ENCODE peak calls at places on chromosomes 7 and 10, in four cellular contexts. H is stimulated activated CD4-positive, alpha-beta T cell treated with anti-CD3 and anti-CD28 coated beads, TNF-alpha, amount 100 ng/mL, for 48 hours; L is naive thymus-derived CD8-positive, alpha-beta T cell; C is kidney. Q is an unnamed sample.

GRCh38 chr10:27899058-27899457 is 99.8 kb downstream of the ODAD2 start:
- DNase-seq in H (no peak), L (no peak), C (no peak), Q (no peak)

GRCh38 chr7:157150825-157151412 is 12.2 kb downstream of the UBE3C start:
- DNase-seq in H (no peak), L (no peak), C (no peak), Q (no peak)

GRCh38 chr7:19290066-19290465 is 144.8 kb upstream of the FERD3L start:
- DNase-seq in H (no peak), L (no peak), C (no peak), Q (no peak)

GRCh38 chr7:2045559-2046405 is 187.0 kb downstream of the MAD1L1 start:
- DNase-seq in H (no peak), L (no peak), C (peak), Q (no peak)

GRCh38 chr7:125670926-125671572 is 741.4 kb upstream of the POT1 start:
- DNase-seq in H (no peak), L (no peak), C (no peak), Q (peak)

GRCh38 chr10:73998623-73999622 is 1.0 kb downstream of the VCL start:
- DNase-seq in H (peak), L (no peak), C (peak), Q (peak)

GRCh38 chr7:138854115-138854645 is 56.2 kb upstream of the ATP6V0A4 start:
- DNase-seq in H (no peak), L (no peak), C (no peak), Q (peak)

GRCh38 chr7:4682621-4683042 is 537 bp downstream of the FOXK1 start:
- DNase-seq in H (peak), L (peak), C (peak), Q (peak)

GRCh38 chr10:14837003-14837755 is 658 bp downstream of the CDNF start:
- DNase-seq in H (no peak), L (no peak), C (no peak), Q (no peak)

GRCh38 chr10:23199768-23200511 is 7.8 kb downstream of the PTF1A start:
- DNase-seq in H (no peak), L (no peak), C (no peak), Q (no peak)

GRCh38 chr10:96840841-96841518 is 8.9 kb downstream of the LCOR start:
- DNase-seq in H (no peak), L (no peak), C (no peak), Q (peak)

GRCh38 chr7:149713061-149713730 is 60.2 kb downstream of the ZNF467 start:
- DNase-seq in H (no peak), L (no peak), C (no peak), Q (no peak)

GRCh38 chr7:152865011-152865410 is 105.5 kb downstream of the ACTR3B start:
- DNase-seq in H (no peak), L (no peak), C (no peak), Q (no peak)

GRCh38 chr10:122029503-122030199 is 40.7 kb downstream of the TACC2 start:
- DNase-seq in H (no peak), L (no peak), C (no peak), Q (no peak)

GRCh38 chr7:3585826-3586225 is 284.8 kb downstream of the SDK1 start:
- DNase-seq in H (no peak), L (no peak), C (no peak), Q (no peak)

GRCh38 chr7:69953319-69954067 is 355.2 kb downstream of the AUTS2 start:
- DNase-seq in H (no peak), L (peak), C (no peak), Q (no peak)

GRCh38 chr7:129777993-129778769 is 166.7 kb downstream of the NRF1 start:
- DNase-seq in H (no peak), L (no peak), C (no peak), Q (no peak)

GRCh38 chr10:607545-608196 is 81.8 kb downstream of the DIP2C start:
- DNase-seq in H (no peak), L (no peak), C (peak), Q (no peak)

GRCh38 chr7:141208539-141208938 is 134.7 kb downstream of the TMEM178B start:
- DNase-seq in H (no peak), L (no peak), C (peak), Q (no peak)

GRCh38 chr7:18498327-18498726 is 2.8 kb downstream of the HDAC9 start:
- DNase-seq in H (no peak), L (no peak), C (no peak), Q (no peak)

GRCh38 chr7:157686285-157686894 is 349.6 kb downstream of the DNAJB6 start:
- DNase-seq in H (no peak), L (no peak), C (peak), Q (no peak)

GRCh38 chr10:111379521-111379920 is 302.7 kb downstream of the ADRA2A start:
- DNase-seq in H (no peak), L (no peak), C (no peak), Q (no peak)

GRCh38 chr7:135923700-135924261 is 53.4 kb downstream of the MTPN start:
- DNase-seq in H (no peak), L (no peak), C (no peak), Q (peak)

GRCh38 chr7:37435156-37435555 is 13.5 kb downstream of the ELMO1 start:
- DNase-seq in H (no peak), L (no peak), C (no peak), Q (no peak)

GRCh38 chr10:59271160-59271559 is 91.2 kb downstream of the FAM13C start:
- DNase-seq in H (no peak), L (no peak), C (no peak), Q (no peak)

GRCh38 chr10:62095341-62096071 is 173.1 kb downstream of the RTKN2 start:
- DNase-seq in H (no peak), L (no peak), C (no peak), Q (peak)

GRCh38 chr7:127252736-127253288 is at the start of gene GRM8:
- DNase-seq in H (no peak), L (peak), C (peak), Q (peak)

GRCh38 chr10:43024524-43024923 is 52.3 kb upstream of the RET start:
- DNase-seq in H (no peak), L (no peak), C (no peak), Q (no peak)

GRCh38 chr7:65910237-65910636 is 37.4 kb downstream of the VKORC1L1 start:
- DNase-seq in H (no peak), L (no peak), C (no peak), Q (no peak)

GRCh38 chr10:44636625-44637024 is 251.7 kb upstream of the CXCL12 start:
- DNase-seq in H (no peak), L (no peak), C (no peak), Q (no peak)

GRCh38 chr10:69409176-69409495 is 7.6 kb downstream of the TACR2 start:
- DNase-seq in H (no peak), L (no peak), C (no peak), Q (no peak)

GRCh38 chr10:9922123-9922685 is 1095.5 kb upstream of the CELF2 start:
- DNase-seq in H (no peak), L (no peak), C (no peak), Q (no peak)

GRCh38 chr10:103614511-103615158 is 121.1 kb downstream of the NEURL1 start:
- DNase-seq in H (no peak), L (no peak), C (no peak), Q (no peak)

GRCh38 chr7:21572914-21573313 is 30.1 kb downstream of the DNAH11 start:
- DNase-seq in H (no peak), L (no peak), C (no peak), Q (no peak)